ENCODE peak calls at places on chromosomes 7 and 10, in four cellular contexts. O is K562, F is GM12878, P is SK-N-SH. Y is an unnamed sample.

GRCh38 chr7:28487487-28487886 is 75.2 kb downstream of the CREB5 start:
- DNase-seq in O (no peak), F (no peak), P (no peak), Y (no peak)

GRCh38 chr7:56092789-56093531 is at the start of gene PHKG1:
- DNase-seq in O (peak; percentile 33), F (no peak), P (peak; percentile 74), Y (peak; percentile 36)

GRCh38 chr10:32271617-32272016 is 75.3 kb downstream of the EPC1 start:
- DNase-seq in O (no peak), F (no peak), P (no peak), Y (no peak)

GRCh38 chr10:17143055-17143690 is 13.6 kb upstream of the CUBN start:
- DNase-seq in O (no peak), F (no peak), P (no peak), Y (no peak)

GRCh38 chr10:21184216-21184615 is 287.1 kb upstream of the NEBL start:
- DNase-seq in O (no peak), F (no peak), P (no peak), Y (no peak)

GRCh38 chr7:114086491-114086905 is 167.7 kb upstream of the PPP1R3A start:
- DNase-seq in O (no peak), F (no peak), P (no peak), Y (peak; percentile 28)

GRCh38 chr7:50679218-50680007 is 103.3 kb downstream of the GRB10 start:
- DNase-seq in O (no peak), F (no peak), P (peak; percentile 80), Y (no peak)

GRCh38 chr10:124496150-124496549 is 34.5 kb downstream of the LHPP start:
- DNase-seq in O (no peak), F (no peak), P (peak; percentile 72), Y (no peak)

GRCh38 chr7:150848561-150849115 is 3.7 kb upstream of the AOC1 start:
- DNase-seq in O (no peak), F (no peak), P (no peak), Y (no peak)

GRCh38 chr10:22657028-22657427 is 57.4 kb downstream of the PIP4K2A start:
- DNase-seq in O (no peak), F (no peak), P (no peak), Y (no peak)

GRCh38 chr7:129295015-129295423 is 70.2 kb downstream of the AHCYL2 start:
- DNase-seq in O (no peak), F (no peak), P (no peak), Y (no peak)

GRCh38 chr7:40647719-40648118 is 512.9 kb downstream of the SUGCT start:
- DNase-seq in O (no peak), F (no peak), P (no peak), Y (no peak)

GRCh38 chr10:116787893-116788665 is 45.7 kb upstream of the HSPA12A start:
- DNase-seq in O (peak; percentile 68), F (no peak), P (peak; percentile 88), Y (peak; percentile 90)

GRCh38 chr10:3786295-3786981 is 1.4 kb upstream of the KLF6 start:
- DNase-seq in O (no peak), F (no peak), P (no peak), Y (peak; percentile 68)

GRCh38 chr7:157120181-157120580 is 18.5 kb upstream of the UBE3C start:
- DNase-seq in O (no peak), F (no peak), P (no peak), Y (no peak)

GRCh38 chr10:25522946-25523608 is 348.3 kb downstream of the GPR158 start:
- DNase-seq in O (peak; percentile 19), F (no peak), P (peak; percentile 30), Y (peak; percentile 80)

GRCh38 chr10:1102836-1103235 is 46.7 kb downstream of the WDR37 start:
- DNase-seq in O (no peak), F (no peak), P (no peak), Y (no peak)

GRCh38 chr7:50696810-50697582 is 85.7 kb downstream of the GRB10 start:
- DNase-seq in O (no peak), F (no peak), P (no peak), Y (no peak)

GRCh38 chr7:410395-410910 is 109.2 kb downstream of the PDGFA start:
- DNase-seq in O (no peak), F (no peak), P (peak; percentile 38), Y (peak; percentile 8)

GRCh38 chr10:111126073-111126472 is 49.2 kb downstream of the ADRA2A start:
- DNase-seq in O (no peak), F (no peak), P (no peak), Y (no peak)

GRCh38 chr7:44400033-44400511 is 74.7 kb upstream of the CAMK2B start:
- DNase-seq in O (no peak), F (no peak), P (no peak), Y (no peak)

GRCh38 chr7:108270385-108270784 is 140.2 kb upstream of the LAMB4 start:
- DNase-seq in O (no peak), F (no peak), P (no peak), Y (no peak)

GRCh38 chr10:48774416-48775205 is 89.9 kb downstream of the WDFY4 start:
- DNase-seq in O (no peak), F (no peak), P (no peak), Y (no peak)

GRCh38 chr7:131007439-131008330 is 273.7 kb upstream of the KLF14 start:
- DNase-seq in O (peak; percentile 81), F (peak; percentile 63), P (peak; percentile 57), Y (peak; percentile 54)

GRCh38 chr7:76325811-76326210 is 23.3 kb downstream of the HSPB1 start:
- DNase-seq in O (no peak), F (no peak), P (no peak), Y (no peak)

GRCh38 chr7:121609208-121609607 is 213.1 kb upstream of the FAM3C start:
- DNase-seq in O (no peak), F (no peak), P (no peak), Y (no peak)

GRCh38 chr7:121605297-121605640 is 209.2 kb upstream of the FAM3C start:
- DNase-seq in O (no peak), F (no peak), P (no peak), Y (no peak)

GRCh38 chr7:121608785-121609184 is 212.7 kb upstream of the FAM3C start:
- DNase-seq in O (no peak), F (no peak), P (peak; percentile 6), Y (no peak)

GRCh38 chr7:121603886-121604285 is 207.8 kb upstream of the FAM3C start:
- DNase-seq in O (no peak), F (no peak), P (no peak), Y (no peak)

DNA sequence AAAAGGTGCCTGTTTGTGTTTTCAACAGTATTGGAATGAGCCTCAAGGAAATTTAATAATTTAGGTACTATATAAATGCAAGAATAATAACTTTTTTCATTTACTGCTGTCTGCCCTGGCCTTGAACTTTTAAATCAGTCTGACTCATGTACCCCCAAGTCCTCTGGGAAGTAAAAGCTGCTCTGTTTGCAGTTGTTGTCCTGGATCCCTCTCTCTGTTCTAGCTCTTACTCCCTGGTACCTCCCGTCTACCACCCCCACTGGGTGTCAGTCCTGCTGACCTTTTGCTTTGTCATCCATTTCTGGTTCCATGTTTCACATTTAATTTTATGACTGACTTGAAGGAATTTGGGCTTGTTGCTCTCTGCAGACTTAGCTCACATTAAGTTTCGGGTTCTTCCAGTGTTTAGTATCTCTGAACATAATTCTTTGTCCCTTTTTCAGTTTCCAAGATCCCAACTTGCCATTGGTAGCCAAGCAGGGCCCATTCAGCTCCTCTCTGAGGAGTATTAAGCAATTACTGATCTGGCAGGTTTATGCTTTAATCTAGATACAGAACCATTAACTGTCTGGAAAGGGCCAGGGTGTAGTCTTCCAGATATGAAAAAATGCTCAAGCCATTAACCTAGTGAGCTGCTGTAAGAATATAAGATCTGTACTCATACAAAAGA is 208.7 kb upstream of the FAM3C start:
- DNase-seq in O (no peak), F (no peak), P (no peak), Y (no peak)
- TF ChIP-seq USF1 in O (no peak), F (no peak), P (no peak), Y (no peak)

GRCh38 chr7:78326870-78327269 is 528.3 kb downstream of the PHTF2 start:
- DNase-seq in O (no peak), F (no peak), P (no peak), Y (no peak)
- TF ChIP-seq USF1 in O (no peak), F (no peak), P (no peak), Y (no peak)

DNA sequence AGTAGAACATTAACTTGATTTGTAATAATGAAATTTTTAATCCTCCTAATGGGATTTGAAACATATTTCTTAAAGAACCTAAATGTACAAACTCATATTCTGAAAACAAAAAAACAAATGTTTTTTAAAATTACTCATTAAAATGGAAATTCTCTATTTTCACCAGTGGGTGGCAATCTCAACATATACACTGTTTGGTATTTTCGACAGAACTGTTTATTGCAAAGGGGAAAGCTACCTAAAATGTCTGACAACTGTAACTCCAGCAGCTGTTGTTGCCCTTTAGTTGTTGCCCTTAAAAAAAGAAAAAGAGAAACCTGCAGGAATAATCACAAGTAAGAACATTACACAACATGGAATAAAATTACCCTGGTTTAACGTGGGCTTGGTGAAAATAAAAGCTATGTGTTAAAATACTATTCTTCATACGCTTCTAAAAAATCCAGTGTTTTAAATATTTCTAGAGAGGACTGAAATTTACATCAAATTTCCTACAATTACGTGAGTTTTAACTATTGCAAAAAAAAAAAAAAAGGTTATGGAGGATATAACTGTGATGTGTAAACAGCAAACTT is 54.5 kb downstream of the COL1A2 start:
- DNase-seq in O (peak; percentile 29), F (peak; percentile 8), P (peak; percentile 49), Y (no peak)
- TF ChIP-seq USF1 in O (no peak), F (no peak), P (no peak), Y (no peak)

DNA sequence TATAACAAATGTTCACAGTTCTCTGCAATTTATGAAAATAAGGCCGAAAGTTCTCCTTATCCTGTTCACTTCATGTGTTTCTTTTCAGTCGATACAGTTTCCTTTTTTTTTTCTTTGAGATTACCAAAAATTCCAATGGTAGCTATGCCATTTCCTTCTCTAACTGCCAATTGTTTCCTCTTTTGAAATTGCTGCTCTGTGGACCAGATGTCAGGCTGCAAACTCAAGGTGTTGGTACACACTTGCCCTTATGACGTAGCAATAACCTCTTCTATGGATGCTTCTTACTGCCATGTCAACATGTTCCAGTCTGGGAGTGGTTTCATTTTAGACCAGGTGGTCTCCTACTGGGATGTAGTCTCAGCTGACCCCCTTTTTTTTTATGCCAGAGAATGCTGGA is 52.9 kb downstream of the CASD1 start:
- DNase-seq in O (no peak), F (no peak), P (no peak), Y (no peak)
- TF ChIP-seq USF1 in O (no peak), F (no peak), P (no peak), Y (no peak)

DNA sequence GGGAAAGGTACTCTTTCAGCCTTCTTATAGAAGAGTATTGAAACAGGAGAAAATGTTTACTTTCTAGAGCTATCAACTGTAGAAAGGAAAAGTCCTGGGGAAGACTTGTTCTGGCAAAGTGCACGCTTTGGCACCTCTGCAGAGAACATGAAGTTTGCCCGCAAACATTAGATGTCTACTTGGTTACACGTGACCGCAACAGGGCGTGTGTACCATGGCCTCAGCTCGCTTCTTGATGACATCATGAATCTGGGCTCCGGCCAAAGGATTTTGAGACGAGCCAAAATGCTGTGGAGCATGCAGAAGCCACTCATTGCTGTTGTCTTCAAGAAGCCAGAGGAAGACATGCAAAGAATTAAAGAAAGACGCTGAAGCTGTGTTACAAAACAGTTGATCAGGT is 8.6 kb upstream of the TAS2R60 start:
- DNase-seq in O (no peak), F (no peak), P (no peak), Y (no peak)
- TF ChIP-seq USF1 in O (peak; percentile 69), F (no peak), P (no peak), Y (no peak)

GRCh38 chr7:39073432-39073831 is 95.7 kb downstream of the POU6F2 start:
- DNase-seq in O (no peak), F (no peak), P (no peak), Y (peak; percentile 14)
- TF ChIP-seq USF1 in O (no peak), F (no peak), P (no peak), Y (no peak)